ENCODE peak calls at places on chromosomes 6 and 20, in five cellular contexts. One of them, this sample, is unnamed.

GRCh38 chr6:170575250-170575649 is 9.2 kb downstream of the PDCD2 start:
- DNase-seq in breast epithelium: no peak
- DNase-seq in CD4-positive, alpha-beta T cell: no peak
- DNase-seq in fibroblast of the aortic adventitia: peak; percentile 8
- DNase-seq in A549: no peak
- DNase-seq in this sample: no peak

GRCh38 chr6:62746161-62746560 is 460.1 kb upstream of the KHDRBS2 start:
- DNase-seq in CD4-positive, alpha-beta T cell: no peak
- DNase-seq in A549: no peak
- DNase-seq in breast epithelium: no peak
- DNase-seq in fibroblast of the aortic adventitia: no peak
- DNase-seq in this sample: no peak

GRCh38 chr20:62051901-62052255 is 13.8 kb downstream of the TAF4 start:
- DNase-seq in CD4-positive, alpha-beta T cell: no peak
- DNase-seq in A549: no peak
- DNase-seq in breast epithelium: no peak
- DNase-seq in fibroblast of the aortic adventitia: no peak
- DNase-seq in this sample: no peak

GRCh38 chr20:1370548-1371110 is 22.2 kb downstream of the FKBP1A start:
- DNase-seq in fibroblast of the aortic adventitia: peak; percentile 88
- DNase-seq in breast epithelium: no peak
- DNase-seq in A549: no peak
- DNase-seq in CD4-positive, alpha-beta T cell: no peak
- DNase-seq in this sample: no peak

GRCh38 chr6:86871681-86872080 is 65.6 kb upstream of the HTR1E start:
- DNase-seq in CD4-positive, alpha-beta T cell: no peak
- DNase-seq in fibroblast of the aortic adventitia: no peak
- DNase-seq in breast epithelium: no peak
- DNase-seq in A549: no peak
- DNase-seq in this sample: no peak

GRCh38 chr6:35919085-35919826 is 1.6 kb downstream of the SRPK1 start:
- DNase-seq in breast epithelium: no peak
- DNase-seq in A549: no peak
- DNase-seq in CD4-positive, alpha-beta T cell: no peak
- DNase-seq in fibroblast of the aortic adventitia: no peak
- DNase-seq in this sample: no peak

GRCh38 chr6:35047265-35048011 is 93.7 kb downstream of the TCP11 start:
- DNase-seq in breast epithelium: no peak
- DNase-seq in CD4-positive, alpha-beta T cell: no peak
- DNase-seq in A549: no peak
- DNase-seq in fibroblast of the aortic adventitia: peak; percentile 82
- DNase-seq in this sample: peak; percentile 66

GRCh38 chr6:47241742-47242482 is 67.8 kb downstream of the TNFRSF21 start:
- DNase-seq in A549: no peak
- DNase-seq in fibroblast of the aortic adventitia: peak; percentile 32
- DNase-seq in breast epithelium: no peak
- DNase-seq in CD4-positive, alpha-beta T cell: no peak
- DNase-seq in this sample: no peak

GRCh38 chr20:1816384-1817381 is 78.5 kb upstream of the SIRPA start:
- DNase-seq in A549: no peak
- DNase-seq in CD4-positive, alpha-beta T cell: no peak
- DNase-seq in fibroblast of the aortic adventitia: peak; percentile 93
- DNase-seq in breast epithelium: peak; percentile 83
- DNase-seq in this sample: peak; percentile 38

GRCh38 chr20:36310215-36310981 is 4.3 kb downstream of the DLGAP4 start:
- DNase-seq in A549: no peak
- DNase-seq in CD4-positive, alpha-beta T cell: no peak
- DNase-seq in fibroblast of the aortic adventitia: no peak
- DNase-seq in breast epithelium: no peak
- DNase-seq in this sample: no peak

GRCh38 chr6:102553214-102553613 is 1159.7 kb downstream of the GRIK2 start:
- DNase-seq in breast epithelium: no peak
- DNase-seq in A549: no peak
- DNase-seq in CD4-positive, alpha-beta T cell: no peak
- DNase-seq in fibroblast of the aortic adventitia: no peak
- DNase-seq in this sample: no peak

GRCh38 chr6:13406051-13406477 is 77.7 kb upstream of the TBC1D7 start:
- DNase-seq in fibroblast of the aortic adventitia: no peak
- DNase-seq in breast epithelium: no peak
- DNase-seq in A549: no peak
- DNase-seq in CD4-positive, alpha-beta T cell: no peak
- DNase-seq in this sample: no peak

GRCh38 chr20:38471245-38471644 is 1.4 kb upstream of the RALGAPB start:
- DNase-seq in A549: no peak
- DNase-seq in fibroblast of the aortic adventitia: no peak
- DNase-seq in breast epithelium: no peak
- DNase-seq in CD4-positive, alpha-beta T cell: no peak
- DNase-seq in this sample: no peak

GRCh38 chr6:131807644-131808459 is at the start of gene ENPP1:
- DNase-seq in A549: peak; percentile 65
- DNase-seq in breast epithelium: peak; percentile 48
- DNase-seq in CD4-positive, alpha-beta T cell: peak; percentile 5
- DNase-seq in fibroblast of the aortic adventitia: peak; percentile 48
- DNase-seq in this sample: peak; percentile 63

GRCh38 chr6:29986199-29986598 is 43.9 kb downstream of the HLA-A start:
- DNase-seq in CD4-positive, alpha-beta T cell: no peak
- DNase-seq in breast epithelium: no peak
- DNase-seq in A549: no peak
- DNase-seq in fibroblast of the aortic adventitia: no peak
- DNase-seq in this sample: no peak

GRCh38 chr6:15249371-15250019 is 3.6 kb downstream of the JARID2 start:
- DNase-seq in breast epithelium: no peak
- DNase-seq in fibroblast of the aortic adventitia: peak; percentile 38
- DNase-seq in CD4-positive, alpha-beta T cell: no peak
- DNase-seq in A549: no peak
- DNase-seq in this sample: no peak

GRCh38 chr20:15556869-15557268 is 1016.4 kb downstream of the KIF16B start:
- DNase-seq in breast epithelium: no peak
- DNase-seq in CD4-positive, alpha-beta T cell: no peak
- DNase-seq in fibroblast of the aortic adventitia: no peak
- DNase-seq in A549: no peak
- DNase-seq in this sample: no peak

GRCh38 chr20:3367125-3367524 is 40.3 kb downstream of the DNAAF9 start:
- DNase-seq in breast epithelium: no peak
- DNase-seq in fibroblast of the aortic adventitia: no peak
- DNase-seq in A549: no peak
- DNase-seq in CD4-positive, alpha-beta T cell: no peak
- DNase-seq in this sample: no peak

GRCh38 chr6:32842021-32842650 is 1.7 kb downstream of the PSMB8 start:
- DNase-seq in CD4-positive, alpha-beta T cell: no peak
- DNase-seq in A549: no peak
- DNase-seq in breast epithelium: peak; percentile 3
- DNase-seq in fibroblast of the aortic adventitia: no peak
- DNase-seq in this sample: no peak

GRCh38 chr6:10719386-10720228 is 3.3 kb upstream of the TMEM14C start:
- DNase-seq in A549: no peak
- DNase-seq in fibroblast of the aortic adventitia: peak; percentile 48
- DNase-seq in CD4-positive, alpha-beta T cell: peak; percentile 9
- DNase-seq in breast epithelium: no peak
- DNase-seq in this sample: peak; percentile 7

GRCh38 chr20:13458860-13459451 is 179.8 kb downstream of the TASP1 start:
- DNase-seq in A549: peak; percentile 41
- DNase-seq in CD4-positive, alpha-beta T cell: no peak
- DNase-seq in fibroblast of the aortic adventitia: peak; percentile 66
- DNase-seq in breast epithelium: no peak
- DNase-seq in this sample: peak; percentile 29

GRCh38 chr20:60642048-60642447 is 610.0 kb upstream of the CDH4 start:
- DNase-seq in breast epithelium: no peak
- DNase-seq in CD4-positive, alpha-beta T cell: no peak
- DNase-seq in fibroblast of the aortic adventitia: no peak
- DNase-seq in A549: no peak
- DNase-seq in this sample: no peak

GRCh38 chr6:37865534-37865933 is 46.0 kb downstream of the ZFAND3 start:
- DNase-seq in fibroblast of the aortic adventitia: no peak
- DNase-seq in breast epithelium: no peak
- DNase-seq in A549: no peak
- DNase-seq in CD4-positive, alpha-beta T cell: no peak
- DNase-seq in this sample: no peak

GRCh38 chr20:20130399-20130798 is 78.1 kb downstream of the CFAP61 start:
- DNase-seq in CD4-positive, alpha-beta T cell: no peak
- DNase-seq in A549: no peak
- DNase-seq in fibroblast of the aortic adventitia: peak; percentile 4
- DNase-seq in breast epithelium: no peak
- DNase-seq in this sample: no peak
- TF ChIP-seq CTCF in CD4-positive, alpha-beta T cell: no peak
- TF ChIP-seq CTCF in A549: peak; percentile 20
- TF ChIP-seq CTCF in fibroblast of the aortic adventitia: no peak
- TF ChIP-seq CTCF in breast epithelium: no peak
- TF ChIP-seq CTCF in this sample: peak; percentile 17

GRCh38 chr6:166078294-166078693 is 89.4 kb downstream of the TBXT start:
- DNase-seq in A549: no peak
- DNase-seq in CD4-positive, alpha-beta T cell: no peak
- DNase-seq in breast epithelium: no peak
- DNase-seq in fibroblast of the aortic adventitia: peak; percentile 52
- DNase-seq in this sample: peak; percentile 98

GRCh38 chr6:166073082-166073481 is 94.6 kb downstream of the TBXT start:
- DNase-seq in breast epithelium: no peak
- DNase-seq in CD4-positive, alpha-beta T cell: no peak
- DNase-seq in A549: no peak
- DNase-seq in fibroblast of the aortic adventitia: no peak
- DNase-seq in this sample: no peak

GRCh38 chr6:166075925-166076324 is 91.7 kb downstream of the TBXT start:
- DNase-seq in CD4-positive, alpha-beta T cell: no peak
- DNase-seq in fibroblast of the aortic adventitia: no peak
- DNase-seq in A549: no peak
- DNase-seq in breast epithelium: no peak
- DNase-seq in this sample: no peak

GRCh38 chr6:166076625-166077024 is 91.0 kb downstream of the TBXT start:
- DNase-seq in breast epithelium: no peak
- DNase-seq in A549: no peak
- DNase-seq in CD4-positive, alpha-beta T cell: no peak
- DNase-seq in fibroblast of the aortic adventitia: no peak
- DNase-seq in this sample: no peak
- TF ChIP-seq CTCF in breast epithelium: no peak
- TF ChIP-seq CTCF in A549: no peak
- TF ChIP-seq CTCF in CD4-positive, alpha-beta T cell: no peak
- TF ChIP-seq CTCF in fibroblast of the aortic adventitia: no peak
- TF ChIP-seq CTCF in this sample: no peak

DNA sequence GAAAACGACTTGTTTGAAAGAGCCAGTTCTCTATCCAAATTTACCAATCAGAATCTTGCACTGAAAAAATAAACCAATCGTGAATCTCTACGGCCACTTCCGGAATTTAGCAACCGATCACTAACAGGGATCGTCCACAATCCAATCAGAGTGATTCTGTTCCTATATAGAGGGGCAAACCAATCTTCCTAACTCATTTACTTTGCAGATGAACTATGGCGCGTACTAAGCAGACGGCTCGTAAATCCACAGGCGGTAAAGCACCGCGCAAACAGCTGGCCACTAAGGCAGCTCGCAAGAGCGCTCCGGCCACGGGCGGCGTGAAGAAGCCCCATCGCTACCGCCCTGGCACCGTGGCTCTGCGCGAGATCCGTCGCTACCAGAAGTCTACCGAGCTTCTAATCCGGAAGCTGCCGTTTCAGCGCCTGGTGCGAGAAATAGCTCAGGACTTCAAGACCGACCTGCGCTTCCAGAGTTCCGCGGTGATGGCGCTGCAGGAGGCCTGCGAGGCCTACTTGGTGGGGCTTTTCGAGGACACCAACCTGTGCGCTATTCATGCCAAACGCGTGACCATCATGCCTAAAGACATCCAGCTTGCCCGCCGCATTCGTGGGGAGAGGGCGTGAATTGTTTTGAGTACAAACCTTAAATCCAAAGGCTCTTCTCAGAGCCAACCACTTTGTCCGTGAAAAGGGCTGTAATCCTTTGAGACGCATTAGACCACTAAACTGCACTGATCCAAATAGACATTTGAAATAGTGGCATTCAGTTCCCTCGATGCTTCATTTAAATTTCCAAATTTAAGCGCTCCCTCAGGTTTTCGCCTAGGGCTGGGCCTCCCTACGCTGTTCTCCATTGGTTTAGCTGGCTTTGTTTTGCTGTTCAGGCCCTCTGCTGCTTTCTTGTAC is 138.0 kb downstream of the HFE start:
- DNase-seq in A549: no peak
- DNase-seq in breast epithelium: no peak
- DNase-seq in fibroblast of the aortic adventitia: peak; percentile 90
- DNase-seq in CD4-positive, alpha-beta T cell: no peak
- DNase-seq in this sample: peak; percentile 96
- TF ChIP-seq CTCF in A549: no peak
- TF ChIP-seq CTCF in breast epithelium: peak; percentile 15
- TF ChIP-seq CTCF in fibroblast of the aortic adventitia: no peak
- TF ChIP-seq CTCF in CD4-positive, alpha-beta T cell: no peak
- TF ChIP-seq CTCF in this sample: peak; percentile 28

GRCh38 chr6:31126416-31127175 is 6.3 kb upstream of the CDSN start:
- DNase-seq in breast epithelium: no peak
- DNase-seq in fibroblast of the aortic adventitia: no peak
- DNase-seq in CD4-positive, alpha-beta T cell: no peak
- DNase-seq in A549: no peak
- DNase-seq in this sample: no peak
- TF ChIP-seq CTCF in breast epithelium: no peak
- TF ChIP-seq CTCF in fibroblast of the aortic adventitia: no peak
- TF ChIP-seq CTCF in CD4-positive, alpha-beta T cell: no peak
- TF ChIP-seq CTCF in A549: no peak
- TF ChIP-seq CTCF in this sample: no peak

DNA sequence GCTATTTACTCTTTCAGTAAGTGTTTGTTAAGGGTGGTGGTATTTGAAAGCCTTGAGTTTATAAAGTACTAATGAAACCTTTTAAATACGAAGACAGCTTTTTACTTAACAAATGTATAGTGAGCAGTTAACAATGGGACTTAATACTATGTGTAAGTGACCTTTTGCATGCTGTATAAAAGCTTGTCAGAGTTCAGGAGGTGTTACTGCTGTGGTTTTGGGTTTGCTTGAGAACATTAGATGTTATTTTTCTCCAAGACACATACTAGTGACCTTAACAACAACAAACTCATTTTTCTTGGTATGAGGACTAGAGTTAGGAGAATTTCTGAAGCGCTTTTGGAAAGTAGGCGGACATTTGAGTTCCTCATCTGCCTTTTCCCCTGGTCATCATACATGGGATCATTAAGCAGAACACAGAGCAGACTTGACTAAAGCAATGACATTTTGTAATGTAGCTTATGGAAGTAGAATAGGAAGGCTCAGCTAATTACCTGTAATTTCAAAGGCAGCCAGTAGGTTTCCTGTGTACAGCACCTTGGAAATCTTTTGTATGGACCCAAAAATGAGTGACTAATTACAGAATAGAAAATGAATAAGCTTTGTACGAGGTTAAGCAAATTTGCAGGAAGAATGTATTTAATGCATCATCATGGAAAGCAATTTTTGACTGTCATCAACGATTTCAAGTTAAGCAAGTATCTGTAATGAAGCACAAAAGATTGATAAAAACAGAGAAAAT is 14.1 kb downstream of the CDYL start:
- DNase-seq in CD4-positive, alpha-beta T cell: no peak
- DNase-seq in A549: no peak
- DNase-seq in breast epithelium: no peak
- DNase-seq in fibroblast of the aortic adventitia: no peak
- DNase-seq in this sample: no peak
- TF ChIP-seq CTCF in CD4-positive, alpha-beta T cell: no peak
- TF ChIP-seq CTCF in A549: no peak
- TF ChIP-seq CTCF in breast epithelium: no peak
- TF ChIP-seq CTCF in fibroblast of the aortic adventitia: no peak
- TF ChIP-seq CTCF in this sample: no peak

GRCh38 chr6:125966569-125966968 is 10.0 kb downstream of the HINT3 start:
- DNase-seq in A549: no peak
- DNase-seq in CD4-positive, alpha-beta T cell: no peak
- DNase-seq in fibroblast of the aortic adventitia: no peak
- DNase-seq in breast epithelium: no peak
- DNase-seq in this sample: no peak
- TF ChIP-seq CTCF in A549: no peak
- TF ChIP-seq CTCF in CD4-positive, alpha-beta T cell: no peak
- TF ChIP-seq CTCF in fibroblast of the aortic adventitia: no peak
- TF ChIP-seq CTCF in breast epithelium: no peak
- TF ChIP-seq CTCF in this sample: no peak

GRCh38 chr6:149026530-149026942 is 279.7 kb downstream of the UST start:
- DNase-seq in fibroblast of the aortic adventitia: peak; percentile 94
- DNase-seq in A549: no peak
- DNase-seq in breast epithelium: no peak
- DNase-seq in CD4-positive, alpha-beta T cell: no peak
- DNase-seq in this sample: peak; percentile 91
- TF ChIP-seq CTCF in fibroblast of the aortic adventitia: peak; percentile 69
- TF ChIP-seq CTCF in A549: peak; percentile 40
- TF ChIP-seq CTCF in breast epithelium: peak; percentile 25
- TF ChIP-seq CTCF in CD4-positive, alpha-beta T cell: peak; percentile 8
- TF ChIP-seq CTCF in this sample: peak; percentile 66